ENCODE peak calls at places on chromosome 16, in five cellular contexts. One of them, this sample, is unnamed.

GRCh38 chr16:4373909-4374742 is 2.5 kb downstream of the VASN start:
- DNase-seq in heart right ventricle: peak; percentile 68
- DNase-seq in NCI-H1417: no peak
- DNase-seq in NCI-H2081: no peak
- DNase-seq in body of pancreas: peak; percentile 79
- DNase-seq in this sample: peak; percentile 91

GRCh38 chr16:57244767-57245471 is at the start of gene ARL2BP:
- DNase-seq in body of pancreas: peak; percentile 98
- DNase-seq in NCI-H2081: peak; percentile 87
- DNase-seq in NCI-H1417: peak; percentile 97
- DNase-seq in heart right ventricle: peak; percentile 98
- DNase-seq in this sample: peak; percentile 82

GRCh38 chr16:85270365-85270764 is 158.1 kb upstream of the CIBAR2 start:
- DNase-seq in NCI-H1417: peak; percentile 32
- DNase-seq in heart right ventricle: no peak
- DNase-seq in body of pancreas: no peak
- DNase-seq in NCI-H2081: peak; percentile 14
- DNase-seq in this sample: no peak

GRCh38 chr16:89322381-89323119 is 105.0 kb downstream of the ZNF778 start:
- DNase-seq in heart right ventricle: no peak
- DNase-seq in body of pancreas: no peak
- DNase-seq in NCI-H2081: no peak
- DNase-seq in NCI-H1417: peak; percentile 48
- DNase-seq in this sample: peak; percentile 45

GRCh38 chr16:66935319-66936011 is at the start of gene CES2:
- DNase-seq in NCI-H1417: no peak
- DNase-seq in NCI-H2081: no peak
- DNase-seq in body of pancreas: peak; percentile 79
- DNase-seq in heart right ventricle: peak; percentile 58
- DNase-seq in this sample: no peak

GRCh38 chr16:69404275-69404805 is 18.5 kb upstream of the TERF2 start:
- DNase-seq in NCI-H2081: no peak
- DNase-seq in body of pancreas: peak; percentile 10
- DNase-seq in NCI-H1417: no peak
- DNase-seq in heart right ventricle: no peak
- DNase-seq in this sample: no peak

GRCh38 chr16:21599994-21600773 is 807 bp downstream of the METTL9 start:
- DNase-seq in NCI-H2081: no peak
- DNase-seq in body of pancreas: peak; percentile 22
- DNase-seq in heart right ventricle: no peak
- DNase-seq in NCI-H1417: peak; percentile 65
- DNase-seq in this sample: no peak

GRCh38 chr16:48041861-48042435 is 113.8 kb downstream of the ABCC12 start:
- DNase-seq in body of pancreas: no peak
- DNase-seq in heart right ventricle: no peak
- DNase-seq in NCI-H1417: peak; percentile 42
- DNase-seq in NCI-H2081: no peak
- DNase-seq in this sample: no peak

GRCh38 chr16:84477661-84478060 is 26.8 kb downstream of the MEAK7 start:
- DNase-seq in heart right ventricle: no peak
- DNase-seq in body of pancreas: no peak
- DNase-seq in NCI-H2081: no peak
- DNase-seq in NCI-H1417: no peak
- DNase-seq in this sample: no peak

GRCh38 chr16:15856901-15857778 is at the start of gene MYH11:
- DNase-seq in NCI-H1417: no peak
- DNase-seq in NCI-H2081: no peak
- DNase-seq in heart right ventricle: peak; percentile 15
- DNase-seq in body of pancreas: no peak
- DNase-seq in this sample: no peak

GRCh38 chr16:53456625-53457024 is 22.4 kb downstream of the RBL2 start:
- DNase-seq in NCI-H2081: no peak
- DNase-seq in NCI-H1417: no peak
- DNase-seq in body of pancreas: no peak
- DNase-seq in heart right ventricle: no peak
- DNase-seq in this sample: no peak

GRCh38 chr16:59463776-59464175 is 729.7 kb upstream of the GOT2 start:
- DNase-seq in body of pancreas: no peak
- DNase-seq in NCI-H2081: no peak
- DNase-seq in NCI-H1417: no peak
- DNase-seq in heart right ventricle: no peak
- DNase-seq in this sample: no peak

GRCh38 chr16:73506568-73507056 is 458.7 kb upstream of the ZFHX3 start:
- DNase-seq in NCI-H1417: peak; percentile 87
- DNase-seq in heart right ventricle: no peak
- DNase-seq in NCI-H2081: peak; percentile 28
- DNase-seq in body of pancreas: no peak
- DNase-seq in this sample: no peak

GRCh38 chr16:24282129-24282528 is 26.0 kb downstream of the CACNG3 start:
- DNase-seq in heart right ventricle: no peak
- DNase-seq in NCI-H1417: no peak
- DNase-seq in body of pancreas: no peak
- DNase-seq in NCI-H2081: no peak
- DNase-seq in this sample: no peak

GRCh38 chr16:67389911-67390815 is 3.1 kb downstream of the TPPP3 start:
- DNase-seq in NCI-H2081: no peak
- DNase-seq in NCI-H1417: no peak
- DNase-seq in heart right ventricle: peak; percentile 50
- DNase-seq in body of pancreas: peak; percentile 67
- DNase-seq in this sample: no peak

GRCh38 chr16:76800196-76800595 is 390.8 kb upstream of the MON1B start:
- DNase-seq in body of pancreas: no peak
- DNase-seq in NCI-H1417: no peak
- DNase-seq in heart right ventricle: no peak
- DNase-seq in NCI-H2081: no peak
- DNase-seq in this sample: no peak

GRCh38 chr16:12258806-12259205 is 282.3 kb downstream of the SNX29 start:
- DNase-seq in heart right ventricle: no peak
- DNase-seq in body of pancreas: no peak
- DNase-seq in NCI-H1417: peak; percentile 81
- DNase-seq in NCI-H2081: no peak
- DNase-seq in this sample: no peak